ENCODE peak calls at places on chromosome 3, in four cellular contexts. U is SW 1271; Q is Calu3; F is stimulated activated naive CD8-positive, alpha-beta T cell treated with anti-CD3 and anti-CD28 coated beads, Interleukin-15, Interleukin-2, amounts not matched to agents 100 U/mL and 50 U/mL, for 24 hours. A is an unnamed sample.

GRCh38 chr3:191376742-191377141 is 46.4 kb upstream of the UTS2B start:
- DNase-seq in F (no peak), Q (no peak), U (peak; percentile 27), A (no peak)

GRCh38 chr3:58164199-58164879 is 46.4 kb downstream of the DNASE1L3 start:
- DNase-seq in F (no peak), U (no peak), Q (peak; percentile 74), A (no peak)

GRCh38 chr3:89113887-89114840 is 6.7 kb downstream of the EPHA3 start:
- DNase-seq in U (peak; percentile 5), F (peak; percentile 16), Q (peak; percentile 72), A (peak; percentile 42)

GRCh38 chr3:111333642-111334041 is 208.4 kb upstream of the CD96 start:
- DNase-seq in F (no peak), U (no peak), Q (no peak), A (no peak)

GRCh38 chr3:193776626-193777025 is 183.6 kb downstream of the OPA1 start:
- DNase-seq in Q (no peak), U (no peak), F (no peak), A (no peak)

GRCh38 chr3:14366233-14366632 is 36.2 kb upstream of the SLC6A6 start:
- DNase-seq in Q (no peak), U (no peak), F (no peak), A (no peak)

GRCh38 chr3:134590766-134591165 is 60.1 kb downstream of the KY start:
- DNase-seq in Q (no peak), U (no peak), F (no peak), A (no peak)

GRCh38 chr3:72085036-72085435 is 300.1 kb upstream of the PROK2 start:
- DNase-seq in U (no peak), Q (no peak), F (no peak), A (no peak)

GRCh38 chr3:172512363-172512762 is 10.9 kb downstream of the TNFSF10 start:
- DNase-seq in F (peak; percentile 79), Q (no peak), U (no peak), A (no peak)

GRCh38 chr3:42552830-42553229 is 28.9 kb downstream of the SEC22C start:
- DNase-seq in F (no peak), U (no peak), Q (no peak), A (no peak)

GRCh38 chr3:126952261-126952982 is 30.5 kb upstream of the PLXNA1 start:
- DNase-seq in Q (no peak), U (no peak), F (no peak), A (no peak)

A was measured in erythroblast.